ENCODE peak calls at places on chromosomes 4 and X, in eight cellular contexts. X is breast epithelium, G is H1, M is transverse colon, F is HCT116, K is prostate gland, L is suprapubic skin, P is spleen. E is an unnamed sample.
A peak's percentile ranks its signal among the peaks of the same experiment; 100 is the strongest.

GRCh38 chr4:130714006-130714405 is 1618.1 kb downstream of the C4orf33 start:
- DNase-seq in M (no peak), X (no peak), G (no peak), K (no peak), L (no peak), P (no peak), F (no peak), E (no peak)

GRCh38 chr4:7434141-7434765 is 477 bp downstream of the PSAPL1 start:
- DNase-seq in M (no peak), L (no peak), F (no peak), G (no peak), P (no peak), K (no peak), X (no peak), E (no peak)

GRCh38 chrX:136176399-136176825 is 29.1 kb downstream of the FHL1 start:
- DNase-seq in P (no peak), L (no peak), F (no peak), M (no peak), X (no peak), K (no peak), G (no peak), E (no peak)

GRCh38 chrX:3598046-3598605 is 115.3 kb downstream of the PRKX start:
- DNase-seq in F (no peak), L (no peak), P (no peak), X (no peak), K (no peak), G (no peak), M (no peak), E (no peak)

GRCh38 chr4:112854420-112854819 is 195.0 kb upstream of the ANK2 start:
- DNase-seq in K (no peak), P (no peak), M (no peak), G (no peak), X (no peak), L (no peak), F (no peak), E (no peak)

GRCh38 chrX:1224954-1225353 is 12.5 kb upstream of the CRLF2 start:
- DNase-seq in L (peak; percentile 34), P (no peak), K (no peak), M (no peak), F (no peak), X (no peak), G (no peak), E (no peak)

GRCh38 chr4:180058731-180059215 is 2184.4 kb upstream of the TENM3 start:
- DNase-seq in K (peak; percentile 14), F (no peak), L (no peak), X (no peak), P (peak; percentile 75), M (peak; percentile 41), G (no peak), E (peak; percentile 6)

GRCh38 chr4:26484032-26484515 is 6.2 kb downstream of the CCKAR start:
- DNase-seq in P (no peak), M (no peak), F (no peak), K (no peak), X (no peak), L (no peak), G (no peak), E (no peak)

GRCh38 chr4:6263541-6264540 is 5.8 kb upstream of the WFS1 start:
- DNase-seq in F (no peak), X (no peak), L (no peak), M (peak; percentile 57), G (no peak), P (peak; percentile 74), K (no peak), E (no peak)

GRCh38 chr4:110753461-110753860 is 130.6 kb upstream of the PITX2 start:
- DNase-seq in G (no peak), P (no peak), F (no peak), K (no peak), X (no peak), L (no peak), M (no peak), E (no peak)

GRCh38 chr4:111537861-111538260 is 607.4 kb upstream of the FAM241A start:
- DNase-seq in P (no peak), K (no peak), L (no peak), M (no peak), F (no peak), X (no peak), G (no peak), E (no peak)

GRCh38 chr4:139022835-139023234 is 7.3 kb downstream of the NOCT start:
- DNase-seq in P (no peak), G (no peak), M (no peak), L (no peak), F (no peak), X (no peak), K (no peak), E (no peak)

GRCh38 chr4:188387134-188387791 is 248.0 kb downstream of the TRIML1 start:
- DNase-seq in F (no peak), L (no peak), X (no peak), P (no peak), M (no peak), G (no peak), K (no peak), E (no peak)

DNA sequence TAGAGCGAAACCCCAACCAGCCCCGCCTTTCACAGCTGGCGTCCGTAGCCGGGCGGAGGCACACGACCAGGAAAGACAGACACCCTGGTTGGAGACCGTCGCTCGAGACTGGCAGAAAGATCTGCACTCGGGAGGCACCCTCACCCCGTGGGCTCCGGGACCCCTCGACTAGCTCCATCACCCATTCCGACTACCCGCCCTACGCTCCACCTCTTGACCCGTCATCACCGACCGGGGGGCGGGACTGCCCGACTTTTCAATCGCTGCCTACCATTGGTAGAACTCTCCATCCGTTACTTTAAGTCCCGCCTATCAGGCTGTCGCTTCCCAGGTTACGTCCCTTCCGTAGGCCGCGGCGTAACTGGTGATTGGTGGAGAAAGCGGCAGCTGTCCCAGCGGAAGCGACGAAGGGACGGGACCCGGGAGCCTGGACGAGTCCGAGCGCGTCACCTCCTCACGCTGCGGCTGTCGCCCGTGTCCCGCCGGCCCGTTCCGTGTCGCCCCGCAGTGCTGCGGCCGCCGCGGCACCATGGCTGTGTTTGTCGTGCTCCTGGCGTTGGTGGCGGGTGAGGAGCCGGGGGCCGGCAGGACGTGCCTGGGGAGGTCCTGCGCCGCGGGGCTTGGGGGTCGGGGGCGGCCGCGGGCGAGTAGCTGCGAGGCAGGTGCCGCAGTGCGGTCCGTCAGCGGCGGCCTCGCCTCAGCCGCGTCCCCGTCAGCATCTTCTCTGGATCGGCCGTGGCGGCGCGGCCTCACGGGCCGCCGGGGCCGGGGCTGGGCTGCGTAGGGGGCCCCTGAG is at the start of gene ATP6AP2:
- DNase-seq in M (peak; percentile 93), L (peak; percentile 96), P (peak; percentile 95), K (peak; percentile 93), G (peak; percentile 56), F (peak; percentile 86), X (peak; percentile 90), E (peak; percentile 70)
- TF ChIP-seq POLR2A in M (peak; percentile 90), L (peak; percentile 74), P (peak; percentile 73), K (peak; percentile 71), G (no peak), F (no peak), X (peak; percentile 54), E (peak; percentile 76)

GRCh38 chr4:56999751-57000150 is 21.1 kb downstream of the POLR2B start:
- DNase-seq in X (no peak), L (no peak), P (no peak), M (no peak), F (no peak), K (no peak), G (no peak), E (no peak)
- TF ChIP-seq POLR2AphosphoS5 in X (no peak), L (no peak), P (no peak), M (no peak), F (no peak), K (no peak), G (no peak), E (no peak)

GRCh38 chrX:132023117-132023895 is at the start of gene STK26:
- DNase-seq in L (peak; percentile 84), P (peak; percentile 95), G (peak; percentile 27), X (peak; percentile 55), F (peak; percentile 43), K (peak; percentile 62), M (peak; percentile 84), E (peak; percentile 41)

GRCh38 chrX:132022863-132023116 is 312 bp upstream of the STK26 start:
- DNase-seq in M (no peak), L (peak; percentile 56), X (no peak), K (no peak), P (no peak), F (no peak), G (peak; percentile 3), E (no peak)

GRCh38 chrX:132022115-132022862 is 813 bp upstream of the STK26 start:
- DNase-seq in P (no peak), M (peak; percentile 6), X (no peak), F (no peak), L (no peak), G (no peak), K (no peak), E (no peak)

GRCh38 chrX:132025085-132025484 is 2.0 kb downstream of the STK26 start:
- DNase-seq in M (no peak), G (no peak), P (no peak), X (no peak), K (no peak), L (no peak), F (no peak), E (no peak)

GRCh38 chrX:132023896-132024386 is 839 bp downstream of the STK26 start:
- DNase-seq in X (no peak), F (no peak), G (peak; percentile 5), L (no peak), P (peak; percentile 87), K (peak; percentile 6), M (no peak), E (no peak)
- TF ChIP-seq POLR2A in X (no peak), F (no peak), G (peak; percentile 49), L (no peak), P (no peak), K (no peak), M (no peak), E (no peak)

GRCh38 chr4:10098770-10099139 is 17.8 kb downstream of the WDR1 start:
- DNase-seq in X (no peak), M (no peak), F (peak; percentile 41), P (no peak), G (no peak), K (no peak), L (no peak), E (no peak)

GRCh38 chr4:10099521-10100325 is 16.9 kb downstream of the WDR1 start:
- DNase-seq in G (no peak), K (no peak), P (no peak), F (no peak), X (no peak), M (no peak), L (no peak), E (no peak)

GRCh38 chr4:10102193-10102980 is 14.2 kb downstream of the WDR1 start:
- DNase-seq in P (no peak), M (no peak), G (no peak), K (no peak), L (no peak), F (no peak), X (no peak), E (no peak)

GRCh38 chr4:10101559-10102192 is 14.9 kb downstream of the WDR1 start:
- DNase-seq in L (no peak), P (no peak), F (no peak), K (peak; percentile 89), M (no peak), X (no peak), G (no peak), E (no peak)

DNA sequence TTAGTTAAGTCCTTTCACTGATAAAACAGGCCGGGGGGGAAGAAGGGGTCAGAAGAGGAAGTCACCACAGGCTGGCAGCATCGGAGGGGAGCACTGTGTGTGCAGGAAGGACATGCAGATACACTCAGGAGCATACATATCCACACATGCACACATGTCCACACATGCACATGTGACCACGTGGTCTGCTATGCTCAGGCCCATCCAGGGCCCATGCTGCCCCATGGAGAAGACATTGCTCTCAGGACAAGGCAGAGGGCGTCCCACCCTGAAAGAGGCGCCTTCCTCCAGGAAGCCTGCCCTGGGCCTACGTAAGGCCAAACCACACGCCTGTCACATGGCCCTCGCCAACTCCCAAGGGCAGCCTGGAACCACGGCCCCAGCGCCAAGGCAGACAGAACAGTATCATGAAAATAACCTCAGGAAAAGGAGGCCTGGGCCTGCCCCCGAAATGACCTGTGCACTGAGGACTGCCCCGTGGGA is 15.8 kb downstream of the WDR1 start:
- DNase-seq in L (no peak), F (no peak), X (no peak), G (no peak), P (peak; percentile 86), K (no peak), M (peak; percentile 42), E (no peak)
- TF ChIP-seq POLR2AphosphoS5 in L (no peak), F (no peak), X (no peak), G (peak; percentile 66), P (peak; percentile 57), K (no peak), M (no peak), E (peak; percentile 48)